ENCODE peak calls at places on chromosome 14, in four cellular contexts. A is stomach, J is tibial artery, V is kidney. E is an unnamed sample.

GRCh38 chr14:23828611-23829010 is 125.0 kb upstream of the DHRS4 start:
- DNase-seq in A (no peak), J (no peak), V (no peak), E (no peak)

GRCh38 chr14:84643438-84643837 is 886.5 kb upstream of the FLRT2 start:
- DNase-seq in J (no peak), V (no peak), A (no peak), E (no peak)

GRCh38 chr14:63972323-63972932 is 119.6 kb downstream of the SYNE2 start:
- DNase-seq in V (no peak), A (no peak), J (no peak), E (no peak)

GRCh38 chr14:26595922-26596721 is 1.7 kb downstream of the NOVA1 start:
- DNase-seq in V (no peak), J (no peak), A (no peak), E (no peak)

GRCh38 chr14:65910108-65910507 is 497.6 kb downstream of the FUT8 start:
- DNase-seq in V (no peak), J (no peak), A (no peak), E (no peak)

GRCh38 chr14:95085321-95085720 is 72.0 kb downstream of the DICER1 start:
- DNase-seq in J (no peak), A (no peak), V (no peak), E (no peak)

GRCh38 chr14:100660498-100661339 is 66.0 kb upstream of the DLK1 start:
- DNase-seq in J (no peak), V (no peak), A (no peak), E (no peak)

GRCh38 chr14:79018846-79019245 is 848.7 kb downstream of the NRXN3 start:
- DNase-seq in V (no peak), J (no peak), A (no peak), E (no peak)

GRCh38 chr14:23121401-23121800 is 2.3 kb upstream of the CEBPE start:
- DNase-seq in J (peak; percentile 69), V (peak; percentile 70), A (peak; percentile 48), E (no peak)

GRCh38 chr14:85617799-85618198 is 87.9 kb downstream of the FLRT2 start:
- DNase-seq in V (no peak), J (no peak), A (no peak), E (no peak)

GRCh38 chr14:53151523-53151866 is 1.6 kb downstream of the DDHD1 start:
- DNase-seq in A (no peak), J (no peak), V (no peak), E (no peak)

GRCh38 chr14:23052182-23052623 is 5.1 kb downstream of the CDH24 start:
- DNase-seq in V (no peak), A (peak; percentile 68), J (no peak), E (no peak)

GRCh38 chr14:61562321-61563161 is 132.8 kb upstream of the HIF1A start:
- DNase-seq in J (no peak), A (no peak), V (no peak), E (no peak)

GRCh38 chr14:23399591-23399990 is 8.5 kb downstream of the MYH6 start:
- DNase-seq in J (no peak), V (no peak), A (no peak), E (no peak)

DNA sequence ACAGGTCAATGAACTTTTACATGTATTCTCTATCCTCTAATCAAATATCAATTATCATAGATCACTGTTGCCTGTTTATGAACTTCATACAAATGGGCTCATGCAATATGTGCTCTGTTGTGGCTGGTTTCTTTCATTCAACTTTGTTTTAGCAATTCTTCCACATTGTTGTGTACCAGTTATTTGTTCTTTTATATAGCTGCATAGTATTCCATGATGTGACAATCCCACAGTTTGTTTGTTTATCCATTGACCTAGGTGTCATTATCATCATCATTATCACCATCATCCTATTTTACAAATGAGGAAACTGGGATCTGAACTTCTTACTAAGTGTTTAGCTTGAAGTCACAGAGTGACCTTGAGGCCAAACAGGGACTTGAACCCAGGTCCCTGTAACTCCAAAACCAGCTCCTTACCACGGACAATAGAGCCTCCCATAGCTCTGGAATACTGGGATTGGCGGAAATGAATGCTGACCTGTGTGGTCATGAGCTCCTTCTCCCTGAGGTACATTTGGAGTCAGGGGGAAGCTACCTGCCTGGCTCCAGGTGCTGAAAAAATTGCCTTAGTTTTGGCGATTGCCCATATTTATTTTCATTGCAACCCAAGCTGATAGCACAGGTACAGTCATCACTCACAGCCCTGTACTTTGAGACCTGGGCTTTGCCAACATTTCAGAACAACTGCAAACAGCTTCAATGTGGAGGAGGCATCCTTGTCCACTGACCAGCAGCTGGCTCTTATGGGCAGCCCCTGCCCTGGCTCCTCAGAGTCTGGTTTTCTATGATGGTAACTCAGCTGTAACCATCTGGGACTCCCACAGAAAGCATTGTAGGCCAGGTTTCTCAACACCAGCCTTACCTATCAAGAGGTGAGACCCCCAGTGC is 9.2 kb downstream of the ZFP36L1 start:
- DNase-seq in J (no peak), A (peak; percentile 71), V (no peak), E (no peak)
- H3K27ac ChIP-seq in J (peak overlapping the region; percentile 11), A (peak overlapping the region; percentile 100), V (peak overlapping the region; percentile 68), E (no peak overlapping the region)

DNA sequence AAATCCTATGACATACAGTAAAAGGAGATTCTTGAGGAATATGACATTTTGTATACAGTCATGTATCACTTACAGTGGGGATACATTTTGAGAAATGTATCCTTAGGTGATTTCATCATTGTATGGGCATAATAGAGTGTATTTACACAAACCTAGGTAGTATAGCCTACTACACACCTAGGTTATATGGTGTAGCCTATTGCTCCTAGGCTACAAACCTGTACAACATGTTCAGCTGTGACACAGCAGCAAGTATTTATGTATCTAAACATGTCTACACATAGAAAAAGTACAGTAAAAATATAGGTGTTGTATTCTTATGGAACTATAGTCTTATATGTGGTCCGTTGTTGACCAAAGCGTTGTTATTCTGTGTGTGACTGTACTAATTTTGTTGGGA is 178.8 kb downstream of the FOXA1 start:
- DNase-seq in V (no peak), J (no peak), A (no peak), E (no peak)
- H3K4me3 ChIP-seq in V (no peak overlapping the region), J (no peak overlapping the region), A (no peak overlapping the region), E (no peak overlapping the region)

GRCh38 chr14:33675415-33676130 is 275.3 kb downstream of the EGLN3 start:
- DNase-seq in J (no peak), A (no peak), V (no peak), E (no peak)
- H3K27ac ChIP-seq in J (no peak overlapping the region), A (no peak overlapping the region), V (no peak overlapping the region), E (peak overlapping the region; percentile 62)

DNA sequence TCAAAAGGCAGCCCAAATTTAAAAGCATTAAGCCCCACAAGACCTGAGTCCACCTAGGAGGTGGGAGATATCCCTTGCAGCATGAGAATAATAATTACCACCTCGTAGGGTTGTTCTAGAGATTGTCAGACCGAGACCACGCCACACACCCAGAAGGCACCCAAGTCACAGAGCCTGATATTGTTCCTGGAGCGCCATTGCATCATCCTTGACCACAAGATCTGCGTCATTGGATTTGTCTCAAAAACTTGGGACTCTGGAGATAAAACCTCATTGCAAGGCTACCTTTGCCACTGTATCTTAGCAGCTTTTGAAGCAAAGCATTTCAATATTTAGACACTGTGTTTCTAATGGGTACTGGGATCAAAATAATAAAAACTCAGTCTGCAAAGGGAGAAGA is 29.4 kb upstream of the PPP2R5C start:
- DNase-seq in A (no peak), J (no peak), V (no peak), E (no peak)
- H3K4me3 ChIP-seq in A (no peak overlapping the region), J (no peak overlapping the region), V (no peak overlapping the region), E (no peak overlapping the region)

GRCh38 chr14:75252254-75252837 is 26.3 kb upstream of the FOS start:
- DNase-seq in J (peak; percentile 59), A (peak; percentile 62), V (peak; percentile 82), E (no peak)

GRCh38 chr14:75254381-75254821 is 24.2 kb upstream of the FOS start:
- DNase-seq in J (peak; percentile 80), A (peak; percentile 77), V (peak; percentile 93), E (no peak)

GRCh38 chr14:75257241-75257640 is 21.4 kb upstream of the FOS start:
- DNase-seq in A (no peak), V (no peak), J (peak; percentile 42), E (no peak)

GRCh38 chr14:75258079-75258802 is 20.4 kb upstream of the FOS start:
- DNase-seq in A (peak; percentile 45), V (no peak), J (peak; percentile 89), E (no peak)

DNA sequence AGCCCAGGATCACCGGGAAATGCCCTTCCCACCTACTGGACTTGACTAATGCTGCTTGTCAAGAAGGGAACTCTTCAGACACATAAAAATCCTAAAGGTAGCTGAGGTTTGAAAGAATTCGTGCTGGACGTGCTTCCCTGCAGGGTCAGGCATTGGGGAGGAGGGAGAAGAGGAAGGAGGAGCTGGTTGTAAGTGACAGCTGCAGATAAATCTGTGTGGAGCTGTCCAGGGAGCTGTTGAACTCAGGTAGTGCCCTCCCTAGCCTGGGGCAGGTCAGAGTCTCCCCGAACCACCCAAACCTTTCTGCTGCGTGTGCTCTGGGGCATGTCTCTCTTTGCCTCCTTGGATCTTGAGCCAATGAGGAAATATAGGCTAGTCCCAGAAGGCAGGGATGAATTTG is 23.7 kb upstream of the FOS start:
- DNase-seq in J (peak; percentile 64), V (no peak), A (no peak), E (no peak)
- H3K27ac ChIP-seq in J (peak overlapping the region; percentile 9), V (peak overlapping the region; percentile 77), A (peak overlapping the region; percentile 55), E (no peak overlapping the region)

DNA sequence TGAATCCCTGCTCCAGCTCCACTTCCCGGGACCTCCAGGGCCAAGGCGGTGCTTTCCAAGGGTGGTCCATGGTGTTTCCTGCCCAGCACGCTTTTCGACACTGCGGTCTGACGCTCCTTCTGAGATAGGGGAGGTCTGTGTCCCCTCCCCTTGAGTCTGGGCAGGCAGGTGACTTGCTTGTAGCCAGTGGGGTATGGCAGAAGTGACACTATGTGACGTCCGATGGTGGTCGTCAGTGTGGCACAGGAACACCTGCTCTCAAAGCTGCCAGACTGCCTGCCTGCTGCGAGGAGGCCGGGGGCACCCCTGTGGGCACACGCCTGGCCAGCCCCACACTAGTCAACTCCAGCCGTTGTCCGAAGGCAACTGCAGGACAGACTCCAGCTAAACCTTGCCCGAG is 16.0 kb upstream of the TRAF3 start:
- DNase-seq in V (no peak), A (no peak), J (no peak), E (no peak)
- H3K4me3 ChIP-seq in V (no peak overlapping the region), A (no peak overlapping the region), J (no peak overlapping the region), E (no peak overlapping the region)

DNA sequence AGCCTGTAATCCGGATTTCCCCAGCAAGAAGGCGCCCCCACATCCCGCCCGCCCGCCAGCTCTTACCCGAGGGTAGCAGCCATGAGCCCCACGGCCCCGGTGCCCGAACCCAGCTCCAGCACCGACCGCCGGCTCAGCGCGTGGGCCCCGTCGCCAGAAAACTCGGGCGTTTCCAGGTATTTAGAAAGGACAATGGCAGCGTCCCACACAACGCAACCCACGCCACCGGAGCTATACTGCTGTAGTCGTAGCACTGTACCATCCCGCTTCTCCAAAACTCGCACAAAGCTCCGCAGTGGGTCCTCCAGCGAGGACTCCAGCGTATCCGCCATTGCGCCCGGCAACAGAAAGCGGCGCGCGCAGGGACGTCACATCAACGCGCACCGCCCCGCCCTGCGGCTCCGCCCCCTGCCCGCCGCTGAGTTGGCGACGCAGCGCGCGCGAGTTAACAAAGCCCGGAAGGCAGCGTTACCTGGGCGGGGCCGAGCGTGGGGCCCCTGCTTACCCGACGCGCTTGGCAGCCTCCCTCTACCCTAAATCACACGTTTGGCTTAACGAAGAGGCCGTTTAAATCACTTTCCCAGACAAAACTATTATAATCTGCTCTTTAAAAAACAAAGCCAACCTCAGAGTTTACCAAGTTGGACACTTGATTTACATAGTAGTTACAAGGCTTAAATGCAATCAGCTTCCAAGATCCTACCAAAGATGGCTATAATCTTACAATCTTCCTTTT is at the start of gene VCPKMT:
- DNase-seq in J (peak; percentile 95), A (peak; percentile 97), V (peak; percentile 98), E (peak; percentile 86)
- H3K27ac ChIP-seq in J (peak within 1 kb of the TSS; percentile 86), A (peak within 1 kb of the TSS; percentile 94), V (peak within 1 kb of the TSS; percentile 86), E (peak within 1 kb of the TSS; percentile 90)

GRCh38 chr14:68279777-68280233 is 460.2 kb downstream of the RAD51B start:
- DNase-seq in V (no peak), J (no peak), A (no peak), E (no peak)
- H3K4me3 ChIP-seq in V (no peak overlapping the region), J (no peak overlapping the region), A (no peak overlapping the region), E (no peak overlapping the region)

E was measured in dorsolateral prefrontal cortex.